ENCODE peak calls at places on chromosome 6, in four cellular contexts. T is CD4-positive, alpha-beta memory T cell; H is endodermal cell; J is AG04450. U is an unnamed sample.

GRCh38 chr6:104705095-104705707 is 154.5 kb downstream of the HACE1 start:
- DNase-seq in T (peak; percentile 62), H (no peak), J (peak; percentile 34), U (peak; percentile 26)

GRCh38 chr6:160217073-160217472 is 41.5 kb downstream of the SLC22A2 start:
- DNase-seq in T (no peak), H (no peak), J (no peak), U (no peak)

GRCh38 chr6:15996030-15996429 is 132.9 kb upstream of the MYLIP start:
- DNase-seq in T (no peak), H (no peak), J (no peak), U (no peak)

GRCh38 chr6:37731888-37732287 is 34.2 kb upstream of the MDGA1 start:
- DNase-seq in T (peak; percentile 39), H (peak; percentile 60), J (no peak), U (no peak)

GRCh38 chr6:5899216-5900045 is 107.3 kb downstream of the NRN1 start:
- DNase-seq in T (no peak), H (no peak), J (no peak), U (no peak)

GRCh38 chr6:4610256-4610655 is 165.9 kb upstream of the CDYL start:
- DNase-seq in T (no peak), H (no peak), J (no peak), U (peak; percentile 86)

GRCh38 chr6:91291071-91291470 is 704.2 kb upstream of the MAP3K7 start:
- DNase-seq in T (no peak), H (no peak), J (no peak), U (no peak)

GRCh38 chr6:159279790-159280277 is 110.6 kb downstream of the FNDC1 start:
- DNase-seq in T (no peak), H (no peak), J (no peak), U (peak; percentile 35)

GRCh38 chr6:18400831-18401446 is 13.8 kb downstream of the RNF144B start:
- DNase-seq in T (no peak), H (no peak), J (no peak), U (peak; percentile 53)

GRCh38 chr6:130054725-130055124 is 36.3 kb downstream of the L3MBTL3 start:
- DNase-seq in T (no peak), H (no peak), J (no peak), U (no peak)

GRCh38 chr6:135812085-135812526 is 39.4 kb upstream of the PDE7B start:
- DNase-seq in T (no peak), H (no peak), J (no peak), U (no peak)

GRCh38 chr6:142796024-142796423 is 149.0 kb downstream of the HIVEP2 start:
- DNase-seq in T (no peak), H (no peak), J (no peak), U (no peak)

GRCh38 chr6:104305206-104305605 is 554.5 kb downstream of the HACE1 start:
- DNase-seq in T (no peak), H (no peak), J (no peak), U (no peak)

GRCh38 chr6:109454483-109455160 is 950 bp downstream of the MICAL1 start:
- DNase-seq in T (peak; percentile 82), H (no peak), J (no peak), U (no peak)

GRCh38 chr6:75203721-75204120 is 2.1 kb downstream of the COL12A1 start:
- DNase-seq in T (no peak), H (no peak), J (no peak), U (no peak)

GRCh38 chr6:127119361-127120108 is 1.1 kb downstream of the RSPO3 start:
- DNase-seq in T (no peak), H (peak; percentile 80), J (no peak), U (no peak)

GRCh38 chr6:122726649-122727048 is 52.9 kb upstream of the FABP7 start:
- DNase-seq in T (no peak), H (peak; percentile 67), J (no peak), U (no peak)

GRCh38 chr6:139882977-139883728 is 508.7 kb upstream of the CITED2 start:
- DNase-seq in T (no peak), H (peak; percentile 44), J (no peak), U (peak; percentile 15)

GRCh38 chr6:27545271-27546046 is 72.6 kb upstream of the ZNF184 start:
- DNase-seq in T (no peak), H (peak; percentile 96), J (peak; percentile 23), U (no peak)

DNA sequence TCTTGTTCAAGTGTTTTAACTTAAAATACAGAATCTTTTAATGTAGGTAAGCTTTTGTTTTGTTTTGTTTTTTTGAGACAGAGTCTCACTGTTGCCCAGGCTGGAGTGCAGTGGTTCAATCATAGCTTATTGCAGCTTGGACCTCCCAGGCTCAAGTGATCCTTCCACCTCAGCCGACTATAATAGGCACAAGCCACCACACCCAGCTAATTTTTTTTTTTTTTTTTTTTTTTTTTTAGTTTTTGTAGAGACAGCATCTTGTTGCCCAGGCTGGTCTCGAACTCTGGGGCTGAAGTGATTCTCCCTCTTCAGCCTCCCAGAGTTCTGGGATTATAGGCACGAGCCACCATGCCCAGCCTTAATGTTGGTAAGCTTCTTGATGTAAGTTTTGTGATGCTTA is 3.3 kb downstream of the EFHC1 start:
- DNase-seq in T (no peak), H (no peak), J (no peak), U (peak; percentile 70)
- H3K27ac ChIP-seq in T (no peak overlapping the region), H (no peak overlapping the region), J (peak overlapping the region; percentile 88), U (peak overlapping the region; percentile 94)

GRCh38 chr6:80145509-80145908 is 39.0 kb downstream of the BCKDHB start:
- DNase-seq in T (no peak), H (no peak), J (no peak), U (no peak)

GRCh38 chr6:80145921-80146320 is 39.5 kb downstream of the BCKDHB start:
- DNase-seq in T (no peak), H (no peak), J (no peak), U (no peak)

GRCh38 chr6:80144753-80145152 is 38.3 kb downstream of the BCKDHB start:
- DNase-seq in T (no peak), H (no peak), J (no peak), U (no peak)

GRCh38 chr6:80142586-80142985 is 36.1 kb downstream of the BCKDHB start:
- DNase-seq in T (no peak), H (no peak), J (no peak), U (no peak)

DNA sequence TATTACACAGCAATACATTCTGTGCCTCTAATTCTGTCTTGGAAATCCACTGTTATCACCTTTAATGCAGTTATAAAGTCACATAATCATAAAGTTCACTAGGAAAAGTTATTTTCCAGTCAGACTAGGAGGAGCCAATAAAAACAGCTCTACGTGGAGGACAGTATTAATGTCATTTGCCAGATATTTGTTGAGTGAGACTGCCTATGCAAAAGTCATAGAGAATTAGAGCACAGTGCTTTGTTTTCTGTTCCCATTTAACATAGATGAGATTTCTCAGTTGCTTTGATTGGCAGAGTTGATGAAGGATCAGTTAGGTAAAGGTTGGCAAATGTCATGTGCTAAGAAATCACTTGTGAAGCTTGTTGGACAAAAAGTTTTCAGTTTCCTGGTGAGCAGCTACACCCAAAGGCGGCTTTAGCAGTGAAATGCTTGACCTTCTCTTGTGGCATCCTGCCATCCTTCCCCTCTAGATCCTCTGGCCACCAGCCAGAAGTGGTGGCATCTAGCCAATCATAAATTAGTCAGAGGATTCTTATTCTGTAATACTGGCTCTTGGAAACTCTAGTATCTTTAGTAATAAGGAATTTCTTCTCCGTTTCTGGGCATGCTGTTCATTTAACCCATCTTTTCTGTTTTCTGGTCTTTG is 37.0 kb downstream of the BCKDHB start:
- DNase-seq in T (no peak), H (no peak), J (peak; percentile 65), U (peak; percentile 79)
- H3K4me3 ChIP-seq in T (no peak overlapping the region), H (no peak overlapping the region), J (no peak overlapping the region), U (no peak overlapping the region)

GRCh38 chr6:39319621-39320369 is 2.7 kb downstream of the KCNK16 start:
- DNase-seq in T (no peak), H (no peak), J (no peak), U (no peak)

GRCh38 chr6:39314273-39314790 is at the start of gene KCNK17:
- DNase-seq in T (no peak), H (no peak), J (no peak), U (no peak)

GRCh38 chr6:39320370-39320984 is 2.0 kb downstream of the KCNK16 start:
- DNase-seq in T (no peak), H (no peak), J (no peak), U (no peak)

GRCh38 chr6:39313526-39314272 is 520 bp downstream of the KCNK17 start:
- DNase-seq in T (no peak), H (peak; percentile 77), J (no peak), U (no peak)

GRCh38 chr6:39317256-39317655 is 3.0 kb upstream of the KCNK17 start:
- DNase-seq in T (no peak), H (no peak), J (no peak), U (no peak)
- H3K27me3 ChIP-seq in T (peaks cover 11% of the 10 kb centered on the region), H (peaks cover 60% of the 10 kb centered on the region), J (peaks cover 28% of the 10 kb centered on the region), U (peaks cover 19% of the 10 kb centered on the region)

GRCh38 chr6:8556370-8557018 is 121.1 kb upstream of the SLC35B3 start:
- DNase-seq in T (no peak), H (no peak), J (no peak), U (no peak)
- H3K27ac ChIP-seq in T (no peak overlapping the region), H (no peak overlapping the region), J (no peak overlapping the region), U (no peak overlapping the region)

GRCh38 chr6:34145161-34146020 is 496 bp downstream of the GRM4 start:
- DNase-seq in T (peak; percentile 11), H (peak; percentile 86), J (no peak), U (no peak)
- H3K4me3 ChIP-seq in T (peak overlapping the region; percentile 28), H (peak overlapping the region; percentile 75), J (peak overlapping the region; percentile 43), U (peak overlapping the region; percentile 20)

GRCh38 chr6:13012271-13012670 is 295.7 kb downstream of the PHACTR1 start:
- DNase-seq in T (no peak), H (no peak), J (no peak), U (no peak)
- H3K27me3 ChIP-seq in T (peaks cover 12% of the 10 kb centered on the region), H (peaks cover 23% of the 10 kb centered on the region), J (peaks cover 29% of the 10 kb centered on the region), U (peaks cover 46% of the 10 kb centered on the region)

DNA sequence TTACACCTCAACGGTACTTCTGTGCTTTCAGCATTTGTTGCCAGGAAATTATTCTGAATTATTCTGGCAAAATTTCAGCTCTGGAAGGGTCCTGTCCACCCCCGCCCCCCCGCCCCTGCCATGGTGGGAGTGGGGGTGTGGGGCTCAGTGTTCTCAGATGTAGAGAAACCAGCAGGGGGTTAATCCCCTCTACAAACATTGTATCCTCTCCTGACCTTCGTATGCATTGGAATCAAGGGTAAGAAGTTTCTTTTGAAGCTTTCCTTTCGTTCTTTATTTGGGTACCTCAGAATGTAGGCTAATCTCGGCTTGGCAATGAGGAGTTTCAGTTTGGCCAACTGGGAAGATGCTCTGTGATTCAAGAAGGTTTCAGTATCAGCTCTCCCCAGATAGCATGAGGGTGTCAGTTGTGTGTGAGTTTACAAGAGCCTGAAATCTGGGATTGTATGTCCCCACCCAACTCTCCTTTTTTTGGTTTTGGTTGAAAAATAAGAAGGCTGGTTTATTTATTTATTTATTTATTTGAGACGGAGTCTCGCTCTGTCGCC is 25.5 kb upstream of the OLIG3 start:
- DNase-seq in T (no peak), H (peak; percentile 65), J (no peak), U (no peak)
- H3K27ac ChIP-seq in T (no peak overlapping the region), H (no peak overlapping the region), J (no peak overlapping the region), U (no peak overlapping the region)

GRCh38 chr6:361411-362132 is 30.0 kb upstream of the IRF4 start:
- DNase-seq in T (no peak), H (no peak), J (no peak), U (no peak)
- H3K4me3 ChIP-seq in T (no peak overlapping the region), H (no peak overlapping the region), J (no peak overlapping the region), U (no peak overlapping the region)